ENCODE peak calls at places on chromosome X, in four cellular contexts. G is psoas muscle, P is upper lobe of right lung, B is tibial artery. H is an unnamed sample.

GRCh38 chrX:66635360-66635759 is 3.5 kb downstream of the EDA2R start:
- DNase-seq in G (no peak), P (no peak), B (no peak), H (no peak)

GRCh38 chrX:6748595-6748994 is 213.7 kb upstream of the VCX3A start:
- DNase-seq in B (no peak), P (no peak), G (no peak), H (no peak)

GRCh38 chrX:118807151-118808017 is 16.2 kb upstream of the ZCCHC12 start:
- DNase-seq in G (peak; percentile 30), B (no peak), P (no peak), H (no peak)

GRCh38 chrX:120755066-120755846 is 120.4 kb downstream of the CT47B1 start:
- DNase-seq in G (no peak), P (no peak), B (no peak), H (no peak)

GRCh38 chrX:651922-652775 is 21.6 kb downstream of the SHOX start:
- DNase-seq in P (peak; percentile 39), G (no peak), B (no peak), H (no peak)

GRCh38 chrX:70998402-70999027 is 67.6 kb upstream of the SLC7A3 start:
- DNase-seq in B (peak; percentile 19), G (no peak), P (no peak), H (no peak)

GRCh38 chrX:118324588-118324987 is 21.3 kb upstream of the WDR44 start:
- DNase-seq in G (no peak), P (no peak), B (no peak), H (no peak)

GRCh38 chrX:55132416-55132815 is 43.6 kb downstream of the PAGE2 start:
- DNase-seq in B (no peak), P (no peak), G (no peak), H (no peak)

GRCh38 chrX:1528884-1529203 is 8.1 kb downstream of the P2RY8 start:
- DNase-seq in B (no peak), G (no peak), P (no peak), H (no peak)

GRCh38 chrX:150517303-150517896 is 51.0 kb upstream of the MTM1 start:
- DNase-seq in G (no peak), B (peak; percentile 44), P (no peak), H (no peak)

GRCh38 chrX:42531431-42531830 is 246.5 kb downstream of the PPP1R2C start:
- DNase-seq in B (no peak), P (no peak), G (no peak), H (no peak)

GRCh38 chrX:2423293-2423692 is 77.5 kb downstream of the DHRSX start:
- DNase-seq in G (no peak), B (no peak), P (no peak), H (no peak)

GRCh38 chrX:41095962-41096955 is 11.0 kb downstream of the USP9X start:
- DNase-seq in P (no peak), G (no peak), B (no peak), H (no peak)

GRCh38 chrX:152897216-152898144 is at the start of gene ZNF185:
- DNase-seq in P (peak; percentile 87), G (no peak), B (no peak), H (no peak)

GRCh38 chrX:124263743-124264142 is 68.7 kb upstream of the TEX13D start:
- DNase-seq in G (no peak), P (no peak), B (no peak), H (no peak)

GRCh38 chrX:85851418-85851817 is 195.9 kb downstream of the CHM start:
- DNase-seq in B (no peak), G (no peak), P (peak; percentile 51), H (peak; percentile 6)

GRCh38 chrX:150856101-150856500 is 42.4 kb downstream of the CD99L2 start:
- DNase-seq in P (no peak), G (no peak), B (no peak), H (no peak)

GRCh38 chrX:153624196-153625091 is 22.6 kb upstream of the DUSP9 start:
- DNase-seq in P (no peak), G (no peak), B (no peak), H (no peak)

GRCh38 chrX:39261446-39262147 is 460.3 kb downstream of the MID1IP1 start:
- DNase-seq in G (no peak), P (no peak), B (no peak), H (no peak)

GRCh38 chrX:71184803-71185495 is 38.1 kb upstream of the GJB1 start:
- DNase-seq in G (no peak), P (no peak), B (no peak), H (peak; percentile 88)

GRCh38 chrX:115023139-115023538 is 5.7 kb upstream of the IL13RA2 start:
- DNase-seq in P (no peak), G (no peak), B (no peak), H (no peak)

GRCh38 chrX:151151668-151152267 is 24.6 kb upstream of the GPR50 start:
- DNase-seq in P (no peak), G (no peak), B (peak; percentile 21), H (peak; percentile 3)

GRCh38 chrX:39121903-39122302 is 320.6 kb downstream of the MID1IP1 start:
- DNase-seq in P (no peak), G (no peak), B (no peak), H (no peak)

GRCh38 chrX:101977091-101977490 is 45.3 kb upstream of the ZMAT1 start:
- DNase-seq in B (no peak), G (no peak), P (no peak), H (no peak)

GRCh38 chrX:11678174-11678573 is 12.5 kb upstream of the ARHGAP6 start:
- DNase-seq in B (no peak), P (no peak), G (no peak), H (no peak)

DNA sequence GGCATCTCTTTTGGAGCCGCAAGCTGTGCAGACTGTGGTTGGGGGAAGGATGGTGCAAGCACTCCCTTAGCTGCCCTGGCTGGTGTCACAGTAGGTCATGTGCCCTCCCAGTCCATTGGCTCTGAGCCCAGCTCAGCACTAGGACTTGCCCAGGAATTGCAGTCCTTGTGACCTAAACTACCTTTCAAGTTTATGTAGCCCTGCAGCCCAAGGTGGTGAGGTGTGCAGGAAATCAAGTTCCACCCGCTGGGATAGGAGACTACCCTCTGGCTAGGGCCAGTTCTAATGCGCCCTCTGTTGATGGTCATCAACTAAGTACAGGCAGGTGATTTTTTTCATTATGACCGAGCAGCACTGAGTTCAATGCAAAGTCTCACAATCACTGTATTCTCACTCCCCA is 335.2 kb downstream of the UBE2NL start:
- DNase-seq in P (peak; percentile 61), G (no peak), B (no peak), H (peak; percentile 19)
- TF ChIP-seq CTCF in P (no peak), G (no peak), B (no peak), H (peak; percentile 27)

GRCh38 chrX:24100713-24101112 is 46.0 kb downstream of the EIF2S3 start:
- DNase-seq in B (no peak), G (no peak), P (no peak), H (no peak)

GRCh38 chrX:24093746-24094145 is 39.0 kb downstream of the EIF2S3 start:
- DNase-seq in P (no peak), B (no peak), G (no peak), H (no peak)

GRCh38 chrX:24097741-24098140 is 43.0 kb downstream of the EIF2S3 start:
- DNase-seq in G (no peak), B (no peak), P (no peak), H (no peak)

GRCh38 chrX:24099394-24099793 is 44.6 kb downstream of the EIF2S3 start:
- DNase-seq in B (no peak), G (no peak), P (no peak), H (no peak)

DNA sequence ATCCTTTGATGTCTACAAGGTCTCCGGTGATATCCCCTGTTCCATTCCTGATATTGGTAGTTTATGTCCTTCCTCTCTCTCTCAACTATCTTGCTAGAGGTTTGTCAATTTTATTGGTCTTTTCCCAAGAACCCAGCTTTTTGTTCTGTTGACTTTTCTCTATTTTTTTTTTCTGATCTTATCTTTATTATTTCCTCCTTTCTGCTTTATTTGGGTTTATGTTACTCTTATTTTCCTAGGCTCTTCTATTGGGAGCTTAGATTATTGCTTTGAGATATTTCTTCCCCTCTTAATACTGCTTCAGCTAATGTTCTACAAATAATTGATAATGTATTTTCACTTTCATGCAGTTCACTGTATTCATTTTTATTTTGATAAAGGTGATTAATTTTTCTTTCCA is 44.2 kb downstream of the EIF2S3 start:
- DNase-seq in B (no peak), G (no peak), P (no peak), H (no peak)
- H3K4me3 ChIP-seq in B (no peak overlapping the region), G (no peak overlapping the region), P (no peak overlapping the region), H (no peak overlapping the region)

GRCh38 chrX:134782796-134783195 is 124.5 kb upstream of the PLAC1 start:
- DNase-seq in G (no peak), P (no peak), B (no peak), H (no peak)
- TF ChIP-seq CTCF in G (peak; percentile 60), P (peak; percentile 47), B (peak; percentile 38), H (peak; percentile 39)

DNA sequence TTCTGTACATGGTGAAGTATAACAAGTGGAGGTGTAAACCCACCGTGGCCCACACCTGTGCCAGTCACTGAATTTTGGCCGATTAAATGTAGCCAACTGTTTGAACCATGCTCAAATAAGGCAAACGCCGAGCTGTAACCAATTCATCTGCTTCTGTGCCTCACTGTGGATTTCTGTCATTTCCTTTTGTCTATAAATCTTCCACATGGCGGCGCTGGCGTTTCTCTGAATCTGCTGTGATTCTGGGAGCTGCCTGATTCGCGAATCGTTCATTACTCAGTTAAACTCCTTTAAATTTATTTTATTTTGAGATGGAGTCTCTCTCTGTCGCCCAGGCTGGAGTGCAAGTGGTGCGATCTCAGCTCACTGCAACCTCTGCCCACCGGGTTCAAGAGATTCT is 19.2 kb downstream of the SUPT20HL2 start:
- DNase-seq in B (peak; percentile 21), G (no peak), P (no peak), H (no peak)
- H3K4me3 ChIP-seq in B (no peak overlapping the region), G (no peak overlapping the region), P (no peak overlapping the region), H (no peak overlapping the region)

DNA sequence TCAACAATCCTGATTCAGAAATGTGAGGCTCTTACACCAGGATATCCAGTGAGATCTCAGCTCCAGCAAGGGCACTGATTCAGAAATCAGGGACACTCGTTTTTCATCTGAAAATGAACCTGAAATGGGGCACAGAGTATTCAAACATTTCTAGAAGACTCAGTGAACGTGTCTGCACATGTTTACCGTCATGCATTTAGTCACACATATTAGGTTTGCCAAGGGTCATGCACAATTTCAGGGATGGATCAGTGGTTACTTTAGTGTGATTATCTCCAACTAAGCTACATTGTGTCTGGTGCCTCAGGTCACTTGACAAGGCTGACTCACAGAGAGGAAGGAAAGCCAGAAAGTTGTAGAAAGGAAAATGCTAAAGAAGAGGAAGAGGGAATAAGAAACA is 33.6 kb upstream of the SPANXN2 start:
- DNase-seq in B (no peak), G (no peak), P (no peak), H (no peak)
- TF ChIP-seq CTCF in B (no peak), G (no peak), P (no peak), H (no peak)

DNA sequence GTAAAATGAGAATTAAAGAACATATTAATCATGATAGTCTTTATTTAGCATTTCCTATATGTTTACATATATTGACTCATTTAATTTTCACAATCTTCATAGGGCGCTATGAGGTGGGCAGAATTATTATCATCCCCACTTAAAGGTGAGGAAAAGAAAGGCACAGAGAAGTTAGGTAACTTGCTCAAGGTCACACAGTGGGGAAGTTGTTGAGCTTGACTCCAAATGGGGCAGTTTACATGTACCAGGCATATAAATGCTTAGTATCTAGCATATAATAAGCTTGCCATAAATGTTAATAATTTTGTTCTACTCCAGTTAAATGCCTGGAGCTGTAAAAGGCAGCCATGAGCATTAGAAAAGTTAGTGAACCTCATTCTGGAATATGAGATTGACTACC is 1.5 kb downstream of the CMC4 start:
- DNase-seq in G (no peak), B (no peak), P (no peak), H (no peak)
- H3K4me3 ChIP-seq in G (peak overlapping the region; percentile 65), B (peak overlapping the region; percentile 61), P (peak overlapping the region; percentile 64), H (no peak overlapping the region)

H was measured in LNCaP clone FGC.